ENCODE peak calls at places on chromosome 14, in eight cellular contexts. G is AG08396; R is stimulated activated CD8-positive, alpha-beta memory T cell treated with anti-CD3 and anti-CD28 coated beads, Interleukin-15, amount 100 ng/mL, for 48 hours; Z is PC-3; D is aorta; U is pons; Y is T-helper 2 cell; B is activated naive CD4-positive, alpha-beta T cell. M is an unnamed sample.

GRCh38 chr14:35046751-35047536 is 872 bp downstream of the FAM177A1 start:
- DNase-seq in G (no peak), R (no peak), Z (peak; percentile 35), D (no peak), U (peak; percentile 34), Y (no peak), B (peak; percentile 29), M (no peak)

GRCh38 chr14:20866963-20867362 is 24.2 kb upstream of the RNASE3 start:
- DNase-seq in G (no peak), R (no peak), Z (peak; percentile 53), D (no peak), U (peak; percentile 24), Y (no peak), B (no peak), M (no peak)

GRCh38 chr14:71290960-71291466 is 383.8 kb downstream of the PCNX1 start:
- DNase-seq in G (peak; percentile 40), R (peak; percentile 21), Z (peak; percentile 99), D (no peak), U (peak; percentile 50), Y (no peak), B (no peak), M (no peak)

GRCh38 chr14:75049136-75049535 is 2.1 kb downstream of the MLH3 start:
- DNase-seq in G (no peak), R (no peak), Z (no peak), D (no peak), U (peak; percentile 85), Y (no peak), B (no peak), M (no peak)

GRCh38 chr14:72519543-72519942 is 374.4 kb downstream of the DPF3 start:
- DNase-seq in G (no peak), R (no peak), Z (no peak), D (no peak), U (no peak), Y (no peak), B (no peak), M (no peak)

GRCh38 chr14:61226015-61226654 is 55.0 kb downstream of the TMEM30B start:
- DNase-seq in G (no peak), R (no peak), Z (no peak), D (no peak), U (no peak), Y (no peak), B (no peak), M (no peak)

GRCh38 chr14:54981698-54982097 is 45.2 kb downstream of the WDHD1 start:
- DNase-seq in G (no peak), R (no peak), Z (peak; percentile 42), D (no peak), U (no peak), Y (no peak), B (no peak), M (no peak)

GRCh38 chr14:21868442-21869046 is 194.9 kb upstream of the OR4E1 start:
- DNase-seq in G (peak; percentile 37), R (peak; percentile 54), Z (peak; percentile 78), D (no peak), U (peak; percentile 57), Y (peak; percentile 29), B (peak; percentile 18), M (no peak)

GRCh38 chr14:44297437-44297836 is 209.6 kb downstream of the FSCB start:
- DNase-seq in G (no peak), R (no peak), Z (peak; percentile 15), D (no peak), U (no peak), Y (no peak), B (no peak), M (no peak)

GRCh38 chr14:98959410-98959809 is 312.6 kb downstream of the BCL11B start:
- DNase-seq in G (no peak), R (no peak), Z (no peak), D (no peak), U (no peak), Y (no peak), B (no peak), M (no peak)

GRCh38 chr14:74613211-74613914 is 1.3 kb upstream of the LTBP2 start:
- DNase-seq in G (no peak), R (no peak), Z (no peak), D (no peak), U (no peak), Y (no peak), B (no peak), M (no peak)

GRCh38 chr14:90547968-90548367 is 151.1 kb downstream of the CALM1 start:
- DNase-seq in G (no peak), R (no peak), Z (no peak), D (no peak), U (no peak), Y (no peak), B (no peak), M (no peak)

GRCh38 chr14:49212721-49213120 is 373.5 kb downstream of the RPS29 start:
- DNase-seq in G (no peak), R (no peak), Z (no peak), D (no peak), U (no peak), Y (no peak), B (no peak), M (no peak)

GRCh38 chr14:88975926-88976325 is 151.5 kb downstream of the TTC8 start:
- DNase-seq in G (no peak), R (no peak), Z (no peak), D (no peak), U (no peak), Y (no peak), B (no peak), M (no peak)

GRCh38 chr14:75341639-75342038 is 63.0 kb downstream of the FOS start:
- DNase-seq in G (no peak), R (no peak), Z (no peak), D (no peak), U (peak; percentile 72), Y (no peak), B (no peak), M (no peak)

GRCh38 chr14:104706733-104707628 is 17.0 kb upstream of the ADSS1 start:
- DNase-seq in G (no peak), R (no peak), Z (no peak), D (no peak), U (no peak), Y (no peak), B (no peak), M (no peak)

GRCh38 chr14:95903616-95904107 is 27.0 kb downstream of the TUNAR start:
- DNase-seq in G (no peak), R (no peak), Z (no peak), D (no peak), U (no peak), Y (no peak), B (no peak), M (no peak)

GRCh38 chr14:39036760-39037159 is 66.3 kb downstream of the SEC23A start:
- DNase-seq in G (no peak), R (no peak), Z (no peak), D (no peak), U (no peak), Y (no peak), B (no peak), M (no peak)

GRCh38 chr14:61260939-61261776 is 20.0 kb downstream of the TMEM30B start:
- DNase-seq in G (peak; percentile 49), R (no peak), Z (peak; percentile 94), D (peak; percentile 46), U (no peak), Y (no peak), B (no peak), M (no peak)

GRCh38 chr14:75794615-75795038 is 133.6 kb downstream of the TTLL5 start:
- DNase-seq in G (peak; percentile 38), R (no peak), Z (peak; percentile 57), D (no peak), U (peak; percentile 78), Y (no peak), B (no peak), M (no peak)

GRCh38 chr14:66069830-66070541 is 416.2 kb upstream of the CCDC196 start:
- DNase-seq in G (no peak), R (no peak), Z (peak; percentile 48), D (no peak), U (no peak), Y (no peak), B (no peak), M (no peak)

GRCh38 chr14:100056964-100057817 is 8.0 kb upstream of the EVL start:
- DNase-seq in G (peak; percentile 39), R (no peak), Z (peak; percentile 51), D (no peak), U (no peak), Y (peak; percentile 46), B (no peak), M (no peak)

GRCh38 chr14:101965796-101966718 is 1.7 kb downstream of the DYNC1H1 start:
- DNase-seq in G (no peak), R (no peak), Z (peak; percentile 48), D (no peak), U (no peak), Y (no peak), B (no peak), M (no peak)

GRCh38 chr14:102659797-102660196 is 67.3 kb downstream of the RCOR1 start:
- DNase-seq in G (no peak), R (no peak), Z (peak; percentile 47), D (no peak), U (no peak), Y (no peak), B (no peak), M (no peak)

GRCh38 chr14:95265106-95266094 is 54.3 kb downstream of the CLMN start:
- DNase-seq in G (peak; percentile 42), R (peak; percentile 23), Z (peak; percentile 98), D (no peak), U (peak; percentile 61), Y (no peak), B (no peak), M (no peak)

GRCh38 chr14:26925876-26926584 is 328.2 kb upstream of the NOVA1 start:
- DNase-seq in G (no peak), R (no peak), Z (no peak), D (no peak), U (no peak), Y (no peak), B (no peak), M (no peak)

GRCh38 chr14:91866061-91866460 is 1.3 kb downstream of the TC2N start:
- DNase-seq in G (no peak), R (no peak), Z (peak; percentile 15), D (no peak), U (no peak), Y (peak; percentile 58), B (no peak), M (no peak)

GRCh38 chr14:75631453-75631831 is 29.2 kb downstream of the ERG28 start:
- DNase-seq in G (no peak), R (no peak), Z (no peak), D (no peak), U (no peak), Y (no peak), B (no peak), M (no peak)

GRCh38 chr14:75273272-75274044 is 5.2 kb upstream of the FOS start:
- DNase-seq in G (peak; percentile 74), R (no peak), Z (no peak), D (no peak), U (no peak), Y (no peak), B (no peak), M (no peak)

M was measured in hypothalamus.